ENCODE peak calls at places on chromosomes 1 and 21, in five cellular contexts. X is adipocyte, Y is tibial artery, W is cardiac fibroblast, N is HFF-Myc. I is an unnamed sample.

GRCh38 chr1:184824716-184825323 is 70.2 kb upstream of the EDEM3 start:
- DNase-seq in N (no peak), Y (no peak), X (no peak), W (no peak), I (no peak)

GRCh38 chr1:30489737-30490389 is 233.5 kb downstream of the MATN1 start:
- DNase-seq in W (no peak), N (no peak), X (no peak), Y (peak), I (no peak)

GRCh38 chr1:230387296-230387695 is 38.8 kb downstream of the PGBD5 start:
- DNase-seq in Y (peak), N (no peak), X (no peak), W (no peak), I (no peak)

GRCh38 chr1:206801467-206801866 is 29.2 kb upstream of the IL10 start:
- DNase-seq in W (no peak), Y (no peak), X (no peak), N (no peak), I (no peak)

GRCh38 chr21:44084496-44085241 is 22.5 kb upstream of the PWP2 start:
- DNase-seq in N (no peak), W (no peak), Y (no peak), X (no peak), I (no peak)

GRCh38 chr1:156726549-156727226 is 1.6 kb upstream of the METTL25B start:
- DNase-seq in Y (no peak), N (no peak), W (peak), X (peak), I (peak)

GRCh38 chr1:186189156-186189555 is 185.9 kb downstream of the TPR start:
- DNase-seq in X (no peak), W (no peak), Y (no peak), N (no peak), I (no peak)

GRCh38 chr1:88463401-88463800 is 220.7 kb upstream of the PKN2 start:
- DNase-seq in X (peak), N (no peak), W (no peak), Y (no peak), I (no peak)

GRCh38 chr1:154983776-154984466 is 777 bp downstream of the FLAD1 start:
- DNase-seq in N (no peak), Y (no peak), W (no peak), X (peak), I (no peak)

DNA sequence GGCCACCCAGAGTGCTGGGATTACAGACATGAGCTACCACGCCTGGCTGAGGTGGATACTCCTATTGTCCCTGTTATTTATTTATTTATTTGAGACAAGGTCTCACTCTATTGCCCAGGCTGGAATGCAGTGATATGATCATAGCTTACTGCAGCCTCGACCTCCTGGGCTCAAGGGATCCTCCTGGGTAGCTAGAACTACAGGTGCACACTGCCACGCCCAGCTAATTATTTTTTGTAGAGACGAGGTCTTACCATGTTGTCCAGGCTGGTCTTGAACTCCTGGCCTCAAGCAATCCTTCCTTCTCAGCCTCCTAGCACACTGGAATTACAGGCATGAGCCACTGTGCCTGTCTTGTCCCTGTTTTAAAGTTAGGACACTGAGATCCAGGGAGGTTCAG is 5.2 kb downstream of the LDLRAP1 start:
- DNase-seq in X (no peak), Y (no peak), W (no peak), N (no peak), I (no peak)
- H3K4me3 ChIP-seq in X (no peak), Y (no peak), W (no peak), N (no peak), I (no peak)

GRCh38 chr1:239722080-239722479 is 335.7 kb downstream of the CHRM3 start:
- DNase-seq in Y (no peak), N (no peak), X (no peak), W (no peak), I (no peak)

GRCh38 chr1:239719642-239720258 is 333.4 kb downstream of the CHRM3 start:
- DNase-seq in X (no peak), N (no peak), W (no peak), Y (no peak), I (peak)

GRCh38 chr1:239718571-239718970 is 332.2 kb downstream of the CHRM3 start:
- DNase-seq in N (no peak), X (no peak), W (no peak), Y (no peak), I (no peak)

GRCh38 chr1:239717097-239718051 is 331.0 kb downstream of the CHRM3 start:
- DNase-seq in W (no peak), N (no peak), Y (no peak), X (no peak), I (peak)

GRCh38 chr1:239718997-239719628 is 332.7 kb downstream of the CHRM3 start:
- DNase-seq in W (no peak), X (no peak), N (no peak), Y (no peak), I (peak)
- H3K4me3 ChIP-seq in W (no peak), X (no peak), N (no peak), Y (no peak), I (peak)

DNA sequence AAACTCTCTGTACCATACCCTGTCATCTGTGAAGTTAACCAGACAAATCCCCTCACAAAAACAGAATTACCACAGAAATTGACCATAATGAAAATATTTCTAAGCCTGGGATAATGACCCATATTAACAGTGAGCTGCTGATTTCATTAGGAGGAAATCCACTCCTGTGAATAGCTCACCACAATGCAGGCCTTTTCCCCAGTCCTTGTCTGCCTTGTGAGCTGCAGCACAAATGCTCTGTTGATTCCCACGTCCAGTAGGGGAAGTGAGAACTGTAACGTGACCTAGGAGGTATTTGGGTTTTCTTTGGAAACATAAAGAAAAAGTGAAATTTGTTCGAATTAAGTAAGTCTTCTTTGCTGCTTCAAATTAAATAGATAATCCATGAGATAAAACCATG is 30.1 kb upstream of the CD101 start:
- DNase-seq in N (no peak), Y (no peak), W (no peak), X (no peak), I (no peak)
- H3K4me3 ChIP-seq in N (no peak), Y (no peak), W (no peak), X (no peak), I (no peak)

GRCh38 chr1:6596351-6596750 is 6.3 kb downstream of the KLHL21 start:
- DNase-seq in X (no peak), N (no peak), W (no peak), Y (no peak), I (no peak)
- H3K4me3 ChIP-seq in X (peak), N (no peak), W (no peak), Y (peak), I (no peak)

DNA sequence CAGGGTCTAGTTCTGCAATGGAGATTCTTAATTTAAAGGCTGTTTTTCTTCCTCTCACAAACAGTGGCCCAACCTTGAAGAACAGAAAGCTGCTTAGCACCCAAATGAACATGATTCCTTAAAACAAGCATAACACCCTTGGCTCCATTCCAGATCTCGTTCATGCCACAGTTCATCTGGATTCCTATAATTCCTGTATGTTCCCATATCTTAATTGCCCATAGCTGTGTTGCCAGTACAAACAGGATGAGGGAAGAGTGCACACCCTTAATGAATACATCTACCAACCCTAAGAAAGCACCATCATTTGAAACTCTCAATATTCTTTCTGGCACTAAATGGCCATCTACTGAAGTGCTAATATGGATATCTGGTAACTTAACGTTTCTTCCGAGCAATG is 45.5 kb downstream of the TGFB2 start:
- DNase-seq in N (no peak), Y (no peak), W (peak), X (peak), I (no peak)
- H3K4me3 ChIP-seq in N (no peak), Y (no peak), W (no peak), X (no peak), I (no peak)

DNA sequence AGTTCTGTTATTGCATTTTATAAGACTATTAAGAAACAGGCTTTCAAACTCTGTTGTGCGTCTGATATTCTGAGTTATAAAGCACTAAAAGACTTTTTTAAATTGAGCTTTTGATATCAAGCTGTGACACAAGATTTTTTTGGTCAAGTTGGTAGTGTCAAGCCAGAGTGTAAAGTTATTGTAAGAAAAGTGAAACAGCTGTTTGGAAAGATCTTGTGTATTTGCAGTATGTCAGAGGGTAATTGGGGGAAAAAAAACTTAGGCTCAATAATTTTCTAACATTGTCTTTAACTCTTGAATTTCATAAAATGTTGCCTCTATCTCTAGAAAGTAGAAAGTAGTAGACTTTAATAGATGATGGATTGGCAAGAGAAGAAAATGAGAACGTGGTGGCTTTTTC is 3.8 kb downstream of the CACYBP start:
- DNase-seq in Y (no peak), X (no peak), W (no peak), N (no peak), I (no peak)
- H3K4me3 ChIP-seq in Y (no peak), X (peak), W (no peak), N (no peak), I (no peak)

GRCh38 chr21:37462087-37462861 is 95.7 kb downstream of the DYRK1A start:
- DNase-seq in N (no peak), W (no peak), X (no peak), Y (no peak), I (no peak)
- H3K4me3 ChIP-seq in N (no peak), W (no peak), X (no peak), Y (no peak), I (no peak)

DNA sequence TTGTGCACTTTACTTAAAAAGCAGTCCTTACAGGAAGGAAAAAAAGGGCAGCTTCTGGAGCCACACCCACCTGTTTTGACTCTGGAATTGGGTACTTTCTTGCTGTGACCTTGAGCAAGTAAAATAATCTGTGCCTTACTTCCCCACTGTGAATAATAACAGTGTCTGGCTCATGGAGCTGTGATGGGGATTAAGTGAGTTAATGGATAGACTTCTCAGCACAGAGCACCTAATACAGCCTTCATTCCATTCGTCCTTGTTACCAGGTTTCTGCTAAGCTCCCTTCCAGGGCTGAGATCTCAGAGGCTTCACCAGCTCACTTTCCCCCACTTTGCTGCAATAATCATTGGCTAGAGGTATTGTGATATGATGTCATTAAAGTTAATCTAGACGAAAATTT is 20.0 kb upstream of the ABCG1 start:
- DNase-seq in W (no peak), X (no peak), Y (no peak), N (no peak), I (no peak)
- H3K4me3 ChIP-seq in W (no peak), X (no peak), Y (no peak), N (no peak), I (no peak)

GRCh38 chr1:150808851-150809250 is 791 bp upstream of the CTSK start:
- DNase-seq in X (peak), W (no peak), N (peak), Y (no peak), I (no peak)

GRCh38 chr1:150807674-150808073 is 386 bp downstream of the CTSK start:
- DNase-seq in W (peak), N (no peak), X (peak), Y (no peak), I (no peak)

GRCh38 chr1:150805899-150806298 is 2.2 kb downstream of the CTSK start:
- DNase-seq in W (no peak), Y (no peak), N (no peak), X (no peak), I (no peak)

GRCh38 chr1:150808134-150808533 is at the start of gene CTSK:
- DNase-seq in Y (peak), N (no peak), X (peak), W (peak), I (no peak)

GRCh38 chr1:150807257-150807637 is 813 bp downstream of the CTSK start:
- DNase-seq in X (peak), Y (no peak), N (no peak), W (peak), I (no peak)
- H3K4me3 ChIP-seq in X (peak), Y (peak), N (peak), W (peak), I (no peak)

I was measured in Jurkat, Clone E6-1.